ENCODE peak calls at places on chromosomes 13 and 19, in six cellular contexts. K is RWPE1, B is NCI-H2107, Q is NCI-H748 treated with DMSO at 0.1 percent for 48 hours, R is left ventricle myocardium inferior, Y is T-helper 2 cell. N is an unnamed sample.

GRCh38 chr19:42246143-42246868 is 3.9 kb upstream of the GSK3A start:
- DNase-seq in K (peak), B (peak), Q (no peak), R (peak), Y (no peak), N (peak)

GRCh38 chr19:46875657-46876056 is 14.9 kb downstream of the ARHGAP35 start:
- DNase-seq in K (no peak), B (no peak), Q (no peak), R (no peak), Y (no peak), N (no peak)

GRCh38 chr13:106385669-106386068 is 149.8 kb downstream of the EFNB2 start:
- DNase-seq in K (no peak), B (no peak), Q (no peak), R (no peak), Y (no peak), N (no peak)

GRCh38 chr13:37068962-37069361 is 9.5 kb upstream of the SUPT20H start:
- DNase-seq in K (no peak), B (no peak), Q (peak), R (no peak), Y (no peak), N (no peak)

GRCh38 chr19:43820098-43820860 is 6.8 kb upstream of the ZNF283 start:
- DNase-seq in K (peak), B (no peak), Q (no peak), R (peak), Y (no peak), N (peak)

GRCh38 chr13:109677206-109677605 is 109.2 kb downstream of the IRS2 start:
- DNase-seq in K (no peak), B (no peak), Q (no peak), R (no peak), Y (no peak), N (no peak)

GRCh38 chr13:95235944-95236343 is 65.3 kb downstream of the ABCC4 start:
- DNase-seq in K (no peak), B (no peak), Q (no peak), R (no peak), Y (no peak), N (no peak)

GRCh38 chr13:46489586-46490023 is 63.4 kb upstream of the LRCH1 start:
- DNase-seq in K (no peak), B (no peak), Q (no peak), R (no peak), Y (no peak), N (peak)

GRCh38 chr13:55567721-55568625 is 1572.7 kb upstream of the PRR20A start:
- DNase-seq in K (no peak), B (no peak), Q (no peak), R (no peak), Y (no peak), N (no peak)

GRCh38 chr13:111326981-111327642 is 6.7 kb downstream of the TEX29 start:
- DNase-seq in K (no peak), B (no peak), Q (no peak), R (no peak), Y (no peak), N (no peak)

GRCh38 chr13:111551421-111551820 is 231.0 kb downstream of the TEX29 start:
- DNase-seq in K (no peak), B (no peak), Q (no peak), R (no peak), Y (no peak), N (no peak)

GRCh38 chr19:35247526-35248309 is 1.1 kb upstream of the LSR start:
- DNase-seq in K (peak), B (peak), Q (peak), R (no peak), Y (no peak), N (peak)

GRCh38 chr19:38028913-38029565 is 122.0 kb downstream of the SIPA1L3 start:
- DNase-seq in K (no peak), B (no peak), Q (no peak), R (no peak), Y (no peak), N (no peak)

GRCh38 chr13:102049853-102050252 is 352.0 kb downstream of the FGF14 start:
- DNase-seq in K (no peak), B (no peak), Q (no peak), R (no peak), Y (no peak), N (no peak)

GRCh38 chr13:110680852-110681251 is 25.1 kb downstream of the CARS2 start:
- DNase-seq in K (peak), B (no peak), Q (no peak), R (no peak), Y (no peak), N (no peak)

GRCh38 chr19:9014809-9015208 is 4.6 kb upstream of the MUC16 start:
- DNase-seq in K (no peak), B (no peak), Q (no peak), R (no peak), Y (no peak), N (no peak)

GRCh38 chr13:109345433-109345941 is 440.9 kb downstream of the IRS2 start:
- DNase-seq in K (peak), B (no peak), Q (no peak), R (no peak), Y (no peak), N (no peak)

GRCh38 chr13:57627663-57628062 is 3.9 kb upstream of the PCDH17 start:
- DNase-seq in K (no peak), B (no peak), Q (peak), R (no peak), Y (no peak), N (no peak)

GRCh38 chr19:38134538-38135149 is 89.4 kb downstream of the DPF1 start:
- DNase-seq in K (no peak), B (no peak), Q (no peak), R (no peak), Y (no peak), N (peak)

GRCh38 chr19:1082165-1082927 is 12.8 kb downstream of the POLR2E start:
- DNase-seq in K (peak), B (peak), Q (peak), R (no peak), Y (peak), N (peak)

GRCh38 chr19:58154679-58155648 is 4.4 kb upstream of the ZNF329 start:
- DNase-seq in K (peak), B (peak), Q (peak), R (peak), Y (peak), N (peak)

N was measured in left cardiac atrium.